ENCODE peak calls at places on chromosomes 2 and 18, in ten cellular contexts. A is heart right ventricle, Y is epithelial cell of esophagus, P is omental fat pad, Z is fibroblast of pulmonary artery, N is hepatocyte, H is WTC11, J is AG09309, R is HepG2, M is uterus. Q is an unnamed sample.

GRCh38 chr2:25618676-25619075 is 54.7 kb downstream of the DTNB start:
- DNase-seq in A (no peak), Y (peak; percentile 91), P (no peak), Z (peak; percentile 65), N (peak; percentile 40), H (no peak), J (peak; percentile 33), R (peak; percentile 84), M (no peak), Q (no peak)

GRCh38 chr2:220662415-220662814 is 909.7 kb downstream of the EPHA4 start:
- DNase-seq in A (no peak), Y (peak; percentile 56), P (no peak), Z (no peak), N (no peak), H (no peak), J (no peak), R (no peak), M (no peak), Q (no peak)

GRCh38 chr2:41598161-41598894 is 449.5 kb upstream of the PKDCC start:
- DNase-seq in A (no peak), Y (no peak), P (no peak), Z (peak; percentile 85), N (no peak), H (no peak), J (no peak), R (no peak), M (no peak), Q (no peak)

GRCh38 chr2:8309131-8309530 is 372.7 kb upstream of the ID2 start:
- DNase-seq in A (no peak), Y (no peak), P (no peak), Z (no peak), N (no peak), H (no peak), J (no peak), R (no peak), M (no peak), Q (no peak)

GRCh38 chr18:77622009-77622692 is 372.5 kb downstream of the GALR1 start:
- DNase-seq in A (no peak), Y (no peak), P (no peak), Z (no peak), N (no peak), H (no peak), J (no peak), R (no peak), M (no peak), Q (no peak)

GRCh38 chr2:217103752-217104540 is 244.1 kb upstream of the TNP1 start:
- DNase-seq in A (no peak), Y (peak; percentile 85), P (no peak), Z (peak; percentile 33), N (no peak), H (no peak), J (peak; percentile 37), R (no peak), M (no peak), Q (no peak)

GRCh38 chr2:27298391-27299080 is 9.7 kb downstream of the UCN start:
- DNase-seq in A (no peak), Y (no peak), P (no peak), Z (peak; percentile 38), N (no peak), H (no peak), J (no peak), R (no peak), M (no peak), Q (no peak)

GRCh38 chr2:148614024-148614331 is 30.6 kb upstream of the EPC2 start:
- DNase-seq in A (no peak), Y (peak; percentile 34), P (no peak), Z (no peak), N (no peak), H (peak; percentile 19), J (no peak), R (no peak), M (no peak), Q (no peak)

GRCh38 chr2:1405124-1405523 is 8.1 kb upstream of the TPO start:
- DNase-seq in A (no peak), Y (no peak), P (no peak), Z (no peak), N (no peak), H (no peak), J (no peak), R (no peak), M (no peak), Q (no peak)

GRCh38 chr2:142596334-142597088 is 281.0 kb upstream of the KYNU start:
- DNase-seq in A (no peak), Y (peak; percentile 34), P (no peak), Z (peak; percentile 9), N (no peak), H (no peak), J (no peak), R (peak; percentile 15), M (no peak), Q (no peak)

GRCh38 chr2:201432038-201432437 is 19.2 kb downstream of the TRAK2 start:
- DNase-seq in A (no peak), Y (peak; percentile 74), P (no peak), Z (peak; percentile 75), N (no peak), H (no peak), J (no peak), R (peak; percentile 32), M (no peak), Q (no peak)

GRCh38 chr2:28593356-28593755 is 97.5 kb downstream of the PLB1 start:
- DNase-seq in A (no peak), Y (no peak), P (no peak), Z (no peak), N (no peak), H (no peak), J (no peak), R (no peak), M (no peak), Q (no peak)

GRCh38 chr18:63091671-63092364 is 227.8 kb downstream of the BCL2 start:
- DNase-seq in A (no peak), Y (no peak), P (no peak), Z (no peak), N (no peak), H (no peak), J (no peak), R (no peak), M (no peak), Q (no peak)

GRCh38 chr2:86372641-86373502 is 35.4 kb upstream of the REEP1 start:
- DNase-seq in A (no peak), Y (peak; percentile 64), P (no peak), Z (peak; percentile 63), N (peak; percentile 72), H (peak; percentile 54), J (no peak), R (peak; percentile 63), M (peak; percentile 45), Q (peak; percentile 51)

GRCh38 chr18:50097702-50098101 is 97.2 kb downstream of the MYO5B start:
- DNase-seq in A (no peak), Y (peak; percentile 96), P (no peak), Z (no peak), N (no peak), H (no peak), J (no peak), R (peak; percentile 24), M (no peak), Q (no peak)

GRCh38 chr2:195202163-195202845 is 454.7 kb upstream of the SLC39A10 start:
- DNase-seq in A (no peak), Y (peak; percentile 24), P (no peak), Z (no peak), N (no peak), H (no peak), J (no peak), R (no peak), M (no peak), Q (no peak)

GRCh38 chr18:27057459-27058302 is 127.4 kb downstream of the CHST9 start:
- DNase-seq in A (no peak), Y (no peak), P (no peak), Z (no peak), N (peak; percentile 20), H (no peak), J (no peak), R (peak; percentile 65), M (no peak), Q (no peak)

GRCh38 chr2:107687087-107687486 is 139.6 kb upstream of the RGPD4 start:
- DNase-seq in A (no peak), Y (peak; percentile 2), P (no peak), Z (no peak), N (no peak), H (no peak), J (no peak), R (no peak), M (no peak), Q (no peak)

GRCh38 chr2:173354601-173355131 is at the start of gene CDCA7:
- DNase-seq in A (peak; percentile 62), Y (peak; percentile 77), P (no peak), Z (peak; percentile 60), N (peak; percentile 83), H (peak; percentile 81), J (no peak), R (peak; percentile 64), M (peak; percentile 40), Q (peak; percentile 80)
- TF ChIP-seq CTCF in A (no peak), Y (no peak), P (no peak), Z (no peak), N (peak; percentile 24), H (no peak), J (no peak), R (peak; percentile 38), M (peak; percentile 14), Q (no peak)

GRCh38 chr2:228180126-228181097 is 1.1 kb downstream of the SPHKAP start:
- DNase-seq in A (peak; percentile 39), Y (no peak), P (no peak), Z (no peak), N (no peak), H (peak; percentile 47), J (no peak), R (no peak), M (no peak), Q (no peak)
- TF ChIP-seq CTCF in A (no peak), Y (no peak), P (no peak), Z (no peak), N (no peak), H (no peak), J (no peak), R (no peak), M (no peak), Q (no peak)

DNA sequence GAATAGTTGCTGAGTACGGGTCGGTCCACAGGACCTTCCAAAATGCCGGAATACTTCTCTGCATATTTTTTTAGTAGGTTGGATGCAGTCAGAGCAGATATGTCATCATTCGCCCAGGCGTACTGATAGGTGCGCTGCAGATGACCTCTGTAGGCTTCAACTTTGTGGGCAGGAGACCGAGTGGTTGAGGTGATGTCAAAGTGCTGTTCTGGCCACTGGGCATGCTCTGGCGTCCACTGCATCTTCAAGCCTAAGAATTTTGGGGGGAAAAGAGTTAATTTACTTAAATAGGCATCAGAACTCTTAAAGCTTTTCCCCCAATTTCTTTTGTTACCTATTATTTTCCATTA is 124.3 kb downstream of the FIGN start:
- DNase-seq in A (no peak), Y (no peak), P (no peak), Z (no peak), N (no peak), H (no peak), J (no peak), R (no peak), M (no peak), Q (no peak)
- TF ChIP-seq CTCF in A (no peak), Y (no peak), P (no peak), Z (no peak), N (no peak), H (no peak), J (no peak), R (no peak), M (no peak), Q (no peak)

DNA sequence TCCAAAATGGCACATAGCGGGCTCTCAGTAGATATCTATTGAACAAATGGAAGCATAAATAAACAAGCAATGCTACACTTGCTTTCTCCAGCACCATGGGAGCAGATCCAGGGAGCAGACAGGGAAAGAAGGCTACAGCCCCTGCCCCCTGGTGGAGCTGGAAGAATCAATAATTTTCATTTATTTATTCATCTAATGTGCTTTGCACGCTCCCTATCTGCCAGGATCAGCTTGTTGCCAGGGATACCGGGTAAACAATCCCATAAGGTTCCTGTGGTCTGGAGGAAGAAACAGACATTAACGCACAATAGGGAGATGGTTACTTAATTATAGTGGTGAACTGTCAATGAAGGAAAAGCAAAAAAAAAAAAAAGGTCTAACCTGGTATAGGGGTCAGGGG is 40.1 kb upstream of the CLASP1 start:
- DNase-seq in A (no peak), Y (no peak), P (no peak), Z (peak; percentile 60), N (peak; percentile 37), H (no peak), J (no peak), R (peak; percentile 69), M (no peak), Q (peak; percentile 73)
- TF ChIP-seq CTCF in A (peak; percentile 31), Y (peak; percentile 29), P (no peak), Z (peak; percentile 44), N (peak; percentile 20), H (no peak), J (peak; percentile 40), R (peak; percentile 59), M (no peak), Q (peak; percentile 56)

Q was measured in BE2C.